ENCODE peak calls at places on chromosomes 4 and X, in nine cellular contexts. I is neural progenitor cell, Q is GDM1, T is MCF 10A, J is GM03348, X is lower leg skin, F is NCI-H1417, M is HTR-8/SVneo, P is neuronal stem cell. U is an unnamed sample.
A peak's percentile ranks its signal among the peaks of the same experiment; 100 is the strongest.

GRCh38 chr4:10354746-10355145 is 102.5 kb downstream of the ZNF518B start:
- DNase-seq in M (no peak), Q (no peak), T (no peak), I (no peak), P (no peak), F (peak; percentile 91), J (no peak), X (no peak), U (peak; percentile 91)

GRCh38 chr4:112938461-112939058 is 110.9 kb upstream of the ANK2 start:
- DNase-seq in X (no peak), J (peak; percentile 63), M (peak; percentile 19), T (peak; percentile 57), I (peak; percentile 64), F (peak; percentile 66), P (peak; percentile 54), Q (no peak), U (no peak)

GRCh38 chr4:62717144-62717543 is 1517.0 kb downstream of the ADGRL3 start:
- DNase-seq in P (no peak), Q (no peak), I (no peak), T (no peak), M (no peak), X (no peak), J (no peak), F (no peak), U (no peak)

GRCh38 chrX:115957862-115958490 is 212.6 kb upstream of the AGTR2 start:
- DNase-seq in T (peak; percentile 26), P (no peak), F (peak; percentile 92), X (no peak), J (no peak), I (peak; percentile 49), M (no peak), Q (peak; percentile 17), U (no peak)

GRCh38 chrX:139560221-139560620 is 29.7 kb downstream of the F9 start:
- DNase-seq in P (no peak), T (peak; percentile 12), Q (no peak), M (no peak), J (peak; percentile 18), F (no peak), I (no peak), X (no peak), U (no peak)

GRCh38 chrX:151871244-151871643 is 41.4 kb upstream of the MAGEA4 start:
- DNase-seq in P (no peak), J (peak; percentile 55), M (peak; percentile 3), I (no peak), X (no peak), F (no peak), Q (no peak), T (peak; percentile 94), U (no peak)

GRCh38 chr4:26005764-26006163 is 91.7 kb downstream of the SMIM20 start:
- DNase-seq in T (no peak), X (no peak), I (no peak), M (no peak), J (no peak), Q (no peak), F (no peak), P (no peak), U (no peak)

GRCh38 chrX:3393168-3393567 is 46.7 kb upstream of the MXRA5 start:
- DNase-seq in T (no peak), J (peak; percentile 9), F (no peak), P (no peak), M (peak; percentile 3), X (no peak), I (no peak), Q (no peak), U (no peak)

GRCh38 chrX:135985123-135985973 is at the start of gene SLC9A6:
- DNase-seq in J (peak; percentile 84), I (peak; percentile 89), F (peak; percentile 83), X (peak; percentile 58), P (peak; percentile 51), Q (peak; percentile 61), T (peak; percentile 48), M (no peak), U (peak; percentile 73)

GRCh38 chr4:83917572-83917971 is 381.7 kb downstream of the GPAT3 start:
- DNase-seq in T (peak; percentile 65), J (no peak), M (no peak), Q (no peak), F (no peak), P (no peak), I (no peak), X (no peak), U (no peak)

GRCh38 chr4:123893746-123894095 is 497.1 kb downstream of the SPRY1 start:
- DNase-seq in X (no peak), M (no peak), Q (no peak), T (no peak), P (no peak), J (no peak), I (no peak), F (no peak), U (no peak)

GRCh38 chrX:38505583-38505982 is 55.8 kb upstream of the TSPAN7 start:
- DNase-seq in T (no peak), F (no peak), Q (no peak), X (no peak), P (no peak), J (no peak), I (no peak), M (no peak), U (no peak)

GRCh38 chrX:136907626-136908025 is 27.1 kb upstream of the RBMX start:
- DNase-seq in I (no peak), F (no peak), M (no peak), J (no peak), X (no peak), P (no peak), T (no peak), Q (no peak), U (no peak)

GRCh38 chr4:152738812-152739211 is 40.7 kb downstream of the TIGD4 start:
- DNase-seq in J (no peak), P (no peak), T (peak; percentile 8), X (no peak), M (no peak), F (no peak), I (no peak), Q (no peak), U (no peak)

GRCh38 chr4:40046311-40046980 is 10.2 kb upstream of the N4BP2 start:
- DNase-seq in X (no peak), J (peak; percentile 61), P (no peak), T (peak; percentile 72), I (no peak), M (peak; percentile 51), F (no peak), Q (no peak), U (peak; percentile 57)

GRCh38 chr4:7805533-7806079 is 134.1 kb downstream of the AFAP1 start:
- DNase-seq in T (peak; percentile 94), M (peak; percentile 88), X (no peak), I (peak; percentile 61), P (no peak), J (peak; percentile 77), F (peak; percentile 11), Q (no peak), U (peak; percentile 6)

GRCh38 chrX:153845195-153845594 is 14.9 kb upstream of the PDZD4 start:
- DNase-seq in M (no peak), X (no peak), Q (no peak), P (no peak), F (no peak), J (no peak), I (no peak), T (no peak), U (no peak)

GRCh38 chr4:171067422-171067821 is 745.8 kb upstream of the GALNTL6 start:
- DNase-seq in F (peak; percentile 5), T (peak; percentile 5), J (no peak), X (no peak), I (no peak), P (no peak), Q (no peak), M (no peak), U (no peak)

GRCh38 chr4:53929955-53930798 is 134.2 kb downstream of the CHIC2 start:
- DNase-seq in Q (peak; percentile 81), F (peak; percentile 88), P (peak; percentile 44), X (peak; percentile 81), M (peak; percentile 70), I (peak; percentile 84), J (peak; percentile 84), T (peak; percentile 83), U (peak; percentile 63)

GRCh38 chr4:53132117-53132889 is 233.6 kb downstream of the SCFD2 start:
- DNase-seq in X (no peak), F (peak; percentile 8), J (no peak), Q (no peak), P (no peak), M (no peak), I (no peak), T (no peak), U (no peak)

GRCh38 chrX:107628662-107629532 is 587 bp downstream of the PRPS1 start:
- DNase-seq in P (no peak), T (peak; percentile 35), J (peak; percentile 24), M (no peak), Q (peak; percentile 11), X (peak; percentile 15), F (peak; percentile 79), I (peak; percentile 63), U (peak; percentile 27)

GRCh38 chr4:166091146-166091545 is 218.1 kb downstream of the TLL1 start:
- DNase-seq in T (no peak), M (no peak), P (no peak), F (peak; percentile 59), Q (no peak), I (no peak), J (no peak), X (no peak), U (no peak)

GRCh38 chrX:71067727-71068051 is 445 bp downstream of the SNX12 start:
- DNase-seq in M (no peak), X (peak; percentile 12), P (no peak), J (no peak), I (no peak), T (no peak), Q (no peak), F (no peak), U (no peak)

GRCh38 chr4:59374416-59374815 is 1825.7 kb upstream of the ADGRL3 start:
- DNase-seq in J (no peak), Q (no peak), M (no peak), P (no peak), F (no peak), I (no peak), T (no peak), X (no peak), U (no peak)

GRCh38 chr4:174316954-174317353 is 33.2 kb downstream of the CEP44 start:
- DNase-seq in P (no peak), F (no peak), J (no peak), Q (no peak), I (no peak), M (no peak), X (no peak), T (no peak), U (no peak)

GRCh38 chrX:129653985-129654651 is 638 bp downstream of the APLN start:
- DNase-seq in X (no peak), T (no peak), F (peak; percentile 78), P (no peak), Q (no peak), J (peak; percentile 39), M (no peak), I (no peak), U (peak; percentile 37)

GRCh38 chr4:148834804-148835598 is 392.8 kb upstream of the NR3C2 start:
- DNase-seq in F (no peak), P (no peak), M (peak; percentile 17), I (no peak), J (peak; percentile 47), Q (peak; percentile 24), X (no peak), T (peak; percentile 29), U (no peak)

GRCh38 chr4:187286536-187286935 is 562.9 kb upstream of the FAT1 start:
- DNase-seq in I (no peak), X (no peak), M (no peak), Q (no peak), P (no peak), F (no peak), T (no peak), J (peak; percentile 35), U (no peak)

GRCh38 chr4:99300934-99301333 is 10.1 kb upstream of the ADH1A start:
- DNase-seq in P (no peak), M (no peak), I (no peak), T (peak; percentile 94), J (peak; percentile 80), Q (no peak), F (peak; percentile 66), X (peak; percentile 93), U (peak; percentile 1)

GRCh38 chr4:82775243-82775642 is 23.4 kb downstream of the SCD5 start:
- DNase-seq in J (no peak), T (no peak), I (no peak), X (no peak), Q (no peak), F (no peak), P (no peak), M (no peak), U (no peak)

GRCh38 chr4:94488667-94489066 is 36.9 kb downstream of the PDLIM5 start:
- DNase-seq in P (no peak), F (no peak), Q (no peak), X (no peak), J (no peak), I (no peak), M (peak; percentile 39), T (peak; percentile 91), U (no peak)